ENCODE peak calls at places on chromosome 9, in five cellular contexts. C is AG09309; H is activated T-helper 9 cell treated with anti-CD3 and anti-CD28 coated beads, Interleukin-2, amount 50 U/mL, for 16 hours; L is T follicular helper cell; Y is activated T-helper 2 cell treated with anti-CD3 and anti-CD28 coated beads, Interferon-gamma antibody, Interleukin-2, Interleukin-4, amounts not matched to agents 10 μg/mL and 5 μg/mL and 100 μg/mL, durations not matched to agents 14 hours and 24 hours and 36 hours. Z is an unnamed sample.

GRCh38 chr9:137083418-137084004 is 3.3 kb upstream of the MAN1B1 start:
- DNase-seq in C (peak), H (no peak), L (no peak), Y (no peak), Z (peak)

GRCh38 chr9:136105398-136106135 is 10.5 kb upstream of the NACC2 start:
- DNase-seq in C (no peak), H (no peak), L (no peak), Y (no peak), Z (no peak)

GRCh38 chr9:112750767-112751058 is 153 bp downstream of the SNX30 start:
- DNase-seq in C (no peak), H (no peak), L (no peak), Y (no peak), Z (no peak)

GRCh38 chr9:116979461-116979860 is 292.4 kb downstream of the TRIM32 start:
- DNase-seq in C (no peak), H (no peak), L (no peak), Y (no peak), Z (no peak)

GRCh38 chr9:114110180-114110579 is 11.1 kb upstream of the KIF12 start:
- DNase-seq in C (peak), H (no peak), L (no peak), Y (no peak), Z (no peak)

GRCh38 chr9:76445976-76446375 is 13.0 kb upstream of the GCNT1 start:
- DNase-seq in C (no peak), H (no peak), L (no peak), Y (no peak), Z (no peak)

GRCh38 chr9:14158911-14159310 is 155.0 kb downstream of the NFIB start:
- DNase-seq in C (no peak), H (no peak), L (no peak), Y (no peak), Z (no peak)

GRCh38 chr9:109721021-109721420 is 59.0 kb upstream of the PALM2AKAP2 start:
- DNase-seq in C (no peak), H (no peak), L (no peak), Y (no peak), Z (no peak)

GRCh38 chr9:136485651-136486050 is 2.8 kb upstream of the SEC16A start:
- DNase-seq in C (no peak), H (no peak), L (no peak), Y (no peak), Z (no peak)

GRCh38 chr9:16484744-16485143 is 385.7 kb downstream of the BNC2 start:
- DNase-seq in C (peak), H (no peak), L (no peak), Y (no peak), Z (no peak)

GRCh38 chr9:96107436-96107835 is 194.5 kb downstream of the HSD17B3 start:
- DNase-seq in C (no peak), H (no peak), L (no peak), Y (no peak), Z (no peak)

GRCh38 chr9:129910628-129911567 is 75.6 kb downstream of the USP20 start:
- DNase-seq in C (peak), H (no peak), L (no peak), Y (no peak), Z (peak)

GRCh38 chr9:110156902-110157301 is 51.1 kb downstream of the C9orf152 start:
- DNase-seq in C (peak), H (no peak), L (no peak), Y (peak), Z (no peak)

GRCh38 chr9:132793606-132794580 is 84.2 kb downstream of the AK8 start:
- DNase-seq in C (no peak), H (no peak), L (no peak), Y (no peak), Z (no peak)

GRCh38 chr9:78871086-78871451 is 574.1 kb downstream of the PSAT1 start:
- DNase-seq in C (no peak), H (no peak), L (no peak), Y (no peak), Z (no peak)

GRCh38 chr9:126131066-126132010 is 195.3 kb upstream of the MVB12B start:
- DNase-seq in C (no peak), H (no peak), L (no peak), Y (peak), Z (no peak)

GRCh38 chr9:121842612-121842978 is 191.2 kb downstream of the DAB2IP start:
- DNase-seq in C (no peak), H (no peak), L (no peak), Y (no peak), Z (no peak)

GRCh38 chr9:6997330-6997729 is 239.6 kb downstream of the KDM4C start:
- DNase-seq in C (peak), H (no peak), L (no peak), Y (no peak), Z (no peak)

GRCh38 chr9:135561391-135562234 is at the start of gene PAEP:
- DNase-seq in C (no peak), H (no peak), L (no peak), Y (no peak), Z (no peak)

GRCh38 chr9:96603305-96604004 is 16.2 kb downstream of the CDC14B start:
- DNase-seq in C (no peak), H (no peak), L (no peak), Y (no peak), Z (no peak)

GRCh38 chr9:129486496-129487306 is 134.2 kb downstream of the C9orf50 start:
- DNase-seq in C (no peak), H (no peak), L (no peak), Y (no peak), Z (peak)

GRCh38 chr9:27407966-27408365 is 111.0 kb upstream of the EQTN start:
- DNase-seq in C (no peak), H (no peak), L (no peak), Y (no peak), Z (no peak)

GRCh38 chr9:99113418-99114048 is 8.6 kb downstream of the TGFBR1 start:
- DNase-seq in C (no peak), H (no peak), L (no peak), Y (no peak), Z (no peak)

GRCh38 chr9:74277532-74277931 is 219.6 kb upstream of the RORB start:
- DNase-seq in C (no peak), H (no peak), L (no peak), Y (peak), Z (no peak)

GRCh38 chr9:126413470-126414051 is 86.9 kb downstream of the MVB12B start:
- DNase-seq in C (no peak), H (no peak), L (no peak), Y (no peak), Z (no peak)

GRCh38 chr9:116062206-116062550 is 91.4 kb upstream of the PAPPA start:
- DNase-seq in C (no peak), H (no peak), L (no peak), Y (no peak), Z (no peak)

GRCh38 chr9:132185164-132186009 is 23.5 kb downstream of the NTNG2 start:
- DNase-seq in C (no peak), H (no peak), L (no peak), Y (no peak), Z (no peak)

GRCh38 chr9:96383165-96383939 is at the start of gene SLC35D2:
- DNase-seq in C (no peak), H (peak), L (no peak), Y (no peak), Z (peak)

GRCh38 chr9:90810686-90811085 is 9.1 kb downstream of the SYK start:
- DNase-seq in C (no peak), H (no peak), L (no peak), Y (no peak), Z (no peak)

GRCh38 chr9:6055213-6055612 is 39.8 kb upstream of the RANBP6 start:
- DNase-seq in C (peak), H (no peak), L (no peak), Y (peak), Z (peak)

GRCh38 chr9:130183133-130183762 is 11.0 kb downstream of the NCS1 start:
- DNase-seq in C (peak), H (no peak), L (no peak), Y (no peak), Z (no peak)

GRCh38 chr9:123637940-123638634 is 282.1 kb downstream of the CRB2 start:
- DNase-seq in C (peak), H (no peak), L (no peak), Y (peak), Z (no peak)

GRCh38 chr9:97075289-97075870 is 36.4 kb upstream of the CTSV start:
- DNase-seq in C (no peak), H (no peak), L (no peak), Y (no peak), Z (no peak)

GRCh38 chr9:137619240-137620090 is 660 bp downstream of the EHMT1 start:
- DNase-seq in C (no peak), H (peak), L (no peak), Y (no peak), Z (no peak)

GRCh38 chr9:7570107-7570720 is 229.4 kb downstream of the DMAC1 start:
- DNase-seq in C (peak), H (peak), L (peak), Y (peak), Z (peak)